ENCODE peak calls at places on chromosomes 11 and 22, in six cellular contexts. C is endodermal cell; N is tibial artery; F is pancreas; Q is fibroblast of lung; G is CD8-positive, alpha-beta memory T cell. Z is an unnamed sample.

GRCh38 chr11:116135897-116136296 is 631.7 kb upstream of the CADM1 start:
- DNase-seq in Q (no peak), G (no peak), C (no peak), N (no peak), F (no peak), Z (no peak)

GRCh38 chr11:70331901-70332300 is 61.4 kb downstream of the PPFIA1 start:
- DNase-seq in Q (no peak), G (no peak), F (no peak), C (no peak), N (no peak), Z (no peak)

GRCh38 chr11:14417975-14418374 is 59.0 kb upstream of the RRAS2 start:
- DNase-seq in C (no peak), G (no peak), Q (peak; percentile 54), F (no peak), N (no peak), Z (no peak)

GRCh38 chr22:40238425-40239344 is 61.0 kb downstream of the TNRC6B start:
- DNase-seq in Q (peak; percentile 45), F (no peak), C (no peak), G (no peak), N (peak; percentile 76), Z (peak; percentile 77)

GRCh38 chr11:100942016-100942415 is 187.6 kb downstream of the PGR start:
- DNase-seq in C (no peak), N (no peak), Q (peak; percentile 64), G (no peak), F (no peak), Z (no peak)

GRCh38 chr11:11332141-11332710 is 20.8 kb downstream of the CSNK2A3 start:
- DNase-seq in G (no peak), C (no peak), F (no peak), Q (no peak), N (no peak), Z (no peak)

GRCh38 chr11:95512177-95512576 is 277.4 kb downstream of the FAM76B start:
- DNase-seq in C (no peak), F (no peak), Q (peak; percentile 91), N (peak; percentile 80), G (no peak), Z (peak; percentile 75)

GRCh38 chr22:23574877-23575276 is 5.2 kb downstream of the IGLL1 start:
- DNase-seq in C (no peak), Q (no peak), G (no peak), F (no peak), N (peak; percentile 32), Z (no peak)

GRCh38 chr22:34914871-34915270 is 151.1 kb upstream of the ISX start:
- DNase-seq in Q (no peak), G (no peak), N (no peak), C (no peak), F (no peak), Z (no peak)

GRCh38 chr11:12258451-12258850 is 118.9 kb upstream of the PARVA start:
- DNase-seq in C (no peak), Q (no peak), F (no peak), G (no peak), N (no peak), Z (no peak)

GRCh38 chr11:114309517-114309916 is 13.3 kb downstream of the NNMT start:
- DNase-seq in C (no peak), F (no peak), G (no peak), N (no peak), Q (no peak), Z (no peak)

GRCh38 chr11:111795333-111795985 is 29.3 kb upstream of the PPP2R1B start:
- DNase-seq in F (no peak), N (no peak), Q (peak; percentile 36), C (no peak), G (no peak), Z (no peak)

GRCh38 chr11:107780136-107780535 is 68.3 kb upstream of the SLN start:
- DNase-seq in C (no peak), N (no peak), Q (no peak), G (no peak), F (no peak), Z (no peak)

GRCh38 chr22:35477911-35478582 is 62.6 kb upstream of the RASD2 start:
- DNase-seq in C (no peak), N (no peak), G (no peak), Q (peak; percentile 92), F (no peak), Z (no peak)

GRCh38 chr11:9697766-9698165 is 33.9 kb downstream of the SWAP70 start:
- DNase-seq in N (no peak), C (no peak), F (no peak), Q (no peak), G (no peak), Z (no peak)

GRCh38 chr11:94193288-94193687 is 64.6 kb downstream of the PANX1 start:
- DNase-seq in N (no peak), G (no peak), F (no peak), Q (peak; percentile 77), C (no peak), Z (no peak)

GRCh38 chr11:11074686-11075370 is 217.0 kb upstream of the ZBED5 start:
- DNase-seq in N (no peak), C (no peak), G (no peak), F (no peak), Q (no peak), Z (no peak)

GRCh38 chr11:74171630-74172465 is 759 bp downstream of the PPME1 start:
- DNase-seq in Q (peak; percentile 8), C (no peak), G (no peak), F (no peak), N (no peak), Z (no peak)

GRCh38 chr22:22848364-22848866 is 39.2 kb upstream of the IGLL5 start:
- DNase-seq in Q (peak; percentile 47), F (peak; percentile 76), N (no peak), C (peak; percentile 93), G (peak; percentile 60), Z (no peak)

GRCh38 chr11:104581246-104581980 is 316.8 kb downstream of the CASP12 start:
- DNase-seq in C (no peak), F (no peak), Q (peak; percentile 65), N (no peak), G (no peak), Z (no peak)

GRCh38 chr11:8011981-8012444 is 24.9 kb downstream of the EIF3F start:
- DNase-seq in F (no peak), C (no peak), G (no peak), N (no peak), Q (peak; percentile 77), Z (no peak)

DNA sequence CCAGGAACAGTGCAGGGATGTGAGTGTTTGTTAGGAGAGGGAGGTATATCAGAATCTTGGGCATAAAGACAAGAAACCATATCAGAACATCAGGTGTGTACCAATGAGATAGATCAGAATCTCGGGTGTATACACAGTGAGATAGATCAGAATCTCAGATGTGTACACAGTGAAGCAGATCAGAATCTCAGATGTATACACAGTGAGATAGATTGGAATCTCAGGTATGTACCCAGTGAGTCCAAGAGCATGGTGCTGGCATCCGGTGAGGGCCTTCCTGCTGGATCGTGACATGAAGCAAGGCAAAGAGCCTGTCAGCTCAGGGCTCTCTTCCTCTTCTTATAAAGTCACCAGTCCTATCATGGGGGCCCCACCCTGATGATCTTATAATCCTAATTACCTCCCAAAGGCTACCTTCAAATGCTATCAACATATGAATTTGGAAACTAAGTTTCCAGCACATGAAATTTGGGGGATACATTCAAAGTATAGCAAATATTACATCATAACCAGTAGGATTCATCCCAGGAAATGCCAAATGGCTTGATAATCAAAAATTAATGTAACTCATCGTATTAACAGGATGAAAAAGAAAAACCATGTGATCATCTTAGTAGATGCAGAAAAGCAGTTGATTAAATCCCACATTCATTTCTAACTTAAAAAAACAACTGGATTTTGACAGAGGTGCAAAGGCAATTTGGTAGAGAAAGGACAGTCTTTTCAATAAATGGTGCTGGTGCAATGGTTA is 28.6 kb downstream of the PPARA start:
- DNase-seq in Q (no peak), F (no peak), C (no peak), N (no peak), G (no peak), Z (no peak)
- H3K4me3 ChIP-seq in Q (no peak overlapping the region), F (no peak overlapping the region), C (no peak overlapping the region), N (no peak overlapping the region), G (no peak overlapping the region), Z (no peak overlapping the region)

GRCh38 chr22:26904483-26904882 is 247.1 kb downstream of the MIAT start:
- DNase-seq in G (no peak), C (peak; percentile 59), Q (no peak), N (no peak), F (no peak), Z (no peak)

GRCh38 chr22:26903030-26903856 is 245.9 kb downstream of the MIAT start:
- DNase-seq in N (no peak), C (peak; percentile 78), Q (no peak), F (no peak), G (no peak), Z (no peak)

GRCh38 chr22:26901228-26901816 is 243.9 kb downstream of the MIAT start:
- DNase-seq in F (no peak), Q (no peak), C (peak; percentile 70), N (no peak), G (no peak), Z (no peak)

GRCh38 chr22:26905076-26905475 is 247.7 kb downstream of the MIAT start:
- DNase-seq in Q (no peak), C (no peak), N (no peak), F (no peak), G (no peak), Z (no peak)

GRCh38 chr22:26902401-26903029 is 245.1 kb downstream of the MIAT start:
- DNase-seq in C (no peak), G (no peak), N (no peak), F (no peak), Q (no peak), Z (no peak)
- H3K27ac ChIP-seq in C (no peak overlapping the region), G (no peak overlapping the region), N (no peak overlapping the region), F (no peak overlapping the region), Q (no peak overlapping the region), Z (no peak overlapping the region)

DNA sequence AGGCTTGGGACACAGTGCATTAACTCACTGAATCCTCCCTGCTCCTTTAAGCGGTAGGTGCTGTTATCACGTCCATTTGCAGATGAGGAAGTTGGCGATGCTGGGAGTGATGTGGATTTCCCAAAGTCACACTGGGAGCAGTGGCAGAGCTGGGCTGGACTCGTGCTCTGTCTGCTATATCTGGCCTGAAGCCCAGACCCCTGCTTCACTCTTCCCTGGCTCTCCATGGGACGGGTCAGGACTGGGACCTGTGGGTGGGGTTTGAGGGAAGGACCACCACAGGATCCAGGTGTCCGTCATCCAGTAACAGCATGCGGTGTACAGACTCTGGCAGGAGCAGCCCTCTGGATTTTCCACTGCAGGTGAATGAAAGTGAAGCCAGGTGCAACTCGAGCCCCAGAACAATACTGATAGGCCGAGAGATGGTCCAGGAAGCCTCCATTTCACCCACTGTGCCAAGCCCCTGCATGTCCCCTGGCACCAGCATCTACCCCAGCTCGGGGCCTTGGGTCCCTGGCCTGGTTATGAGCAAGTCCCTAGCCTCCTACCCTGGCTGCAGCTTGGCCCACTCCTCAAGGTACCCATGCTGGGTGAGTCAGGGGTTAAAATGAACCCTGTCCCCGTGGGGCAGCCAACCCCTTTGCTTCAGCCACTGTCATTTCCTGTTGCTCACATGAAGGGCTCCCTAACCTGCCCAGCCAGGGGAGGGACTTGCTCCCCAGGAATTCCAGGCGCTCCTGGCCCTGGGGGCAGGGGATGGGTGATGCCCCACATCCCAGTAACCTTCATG is 4.2 kb downstream of the USP2 start:
- DNase-seq in C (no peak), Q (no peak), G (no peak), F (no peak), N (peak; percentile 61), Z (no peak)
- H3K4me3 ChIP-seq in C (peak overlapping the region; percentile 75), Q (no peak overlapping the region), G (no peak overlapping the region), F (no peak overlapping the region), N (no peak overlapping the region), Z (peak overlapping the region; percentile 51)

DNA sequence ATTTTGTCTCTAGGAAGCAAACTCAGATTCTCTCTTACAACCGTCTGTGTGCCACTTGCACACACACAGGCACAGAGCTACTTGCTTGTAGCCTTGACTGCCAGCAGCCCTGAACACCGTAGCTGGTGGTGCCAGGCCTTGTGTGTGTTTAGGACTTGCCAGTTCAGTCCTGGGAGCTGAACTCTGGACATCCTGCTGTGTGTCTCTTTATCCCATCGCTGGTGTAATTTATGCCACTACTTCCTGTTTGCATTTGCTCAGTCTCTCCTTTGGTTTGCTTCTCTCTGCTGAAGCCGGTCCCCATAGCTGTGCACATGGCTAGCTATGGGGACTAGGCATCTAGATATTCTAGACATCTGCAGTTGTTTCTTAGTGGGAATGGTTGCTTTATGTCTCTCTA is 24.0 kb downstream of the MARK2 start:
- DNase-seq in F (peak; percentile 68), Q (no peak), G (no peak), N (no peak), C (no peak), Z (no peak)
- H3K27ac ChIP-seq in F (peak overlapping the region; percentile 6), Q (no peak overlapping the region), G (no peak overlapping the region), N (no peak overlapping the region), C (no peak overlapping the region), Z (no peak overlapping the region)